ENCODE peak calls at places on chromosomes 2 and 18, in five cellular contexts. A, L, J, V and G are unnamed samples.

GRCh38 chr2:68579689-68580088 is 63.7 kb upstream of the PROKR1 start:
- DNase-seq in V (no peak), L (no peak), J (no peak), A (no peak), G (no peak)

GRCh38 chr2:134240061-134240460 is 13.8 kb upstream of the MGAT5 start:
- DNase-seq in V (no peak), J (no peak), A (no peak), L (no peak), G (no peak)

GRCh38 chr2:136214284-136214683 is 96.3 kb upstream of the CXCR4 start:
- DNase-seq in J (no peak), L (peak; percentile 48), A (no peak), V (no peak), G (no peak)

GRCh38 chr2:181203412-181203811 is 223.0 kb downstream of the UBE2E3 start:
- DNase-seq in A (no peak), V (peak; percentile 47), J (peak; percentile 78), L (no peak), G (no peak)

GRCh38 chr2:240642061-240642805 is 17.0 kb downstream of the GPR35 start:
- DNase-seq in J (no peak), V (no peak), L (no peak), A (no peak), G (no peak)

GRCh38 chr2:29273004-29273703 is 157.9 kb downstream of the CLIP4 start:
- DNase-seq in J (no peak), V (peak; percentile 43), L (no peak), A (no peak), G (no peak)

GRCh38 chr2:134083548-134083947 is 170.3 kb upstream of the MGAT5 start:
- DNase-seq in A (no peak), V (no peak), J (no peak), L (no peak), G (no peak)

GRCh38 chr2:199977984-199978415 is 22.6 kb downstream of the MAIP1 start:
- DNase-seq in J (peak; percentile 81), L (peak; percentile 72), A (no peak), V (peak; percentile 54), G (no peak)

GRCh38 chr2:147297820-147298219 is 547.0 kb upstream of the ACVR2A start:
- DNase-seq in J (no peak), L (peak; percentile 92), A (no peak), V (no peak), G (no peak)

GRCh38 chr2:215499330-215499729 is 63.5 kb upstream of the FN1 start:
- DNase-seq in J (peak; percentile 87), L (no peak), V (peak; percentile 69), A (no peak), G (no peak)

GRCh38 chr2:182915369-182916326 is 49.2 kb upstream of the FRZB start:
- DNase-seq in V (peak; percentile 63), A (no peak), J (peak; percentile 94), L (no peak), G (no peak)

GRCh38 chr2:207041279-207041678 is 102.0 kb downstream of the CPO start:
- DNase-seq in A (no peak), L (no peak), J (peak; percentile 65), V (no peak), G (no peak)

GRCh38 chr2:103594823-103595222 is 833.0 kb downstream of the TMEM182 start:
- DNase-seq in J (no peak), A (no peak), V (no peak), L (no peak), G (no peak)

GRCh38 chr18:36410346-36410745 is 112.8 kb downstream of the FHOD3 start:
- DNase-seq in L (no peak), J (no peak), V (no peak), A (no peak), G (no peak)

GRCh38 chr18:78924301-78925192 is 55.1 kb upstream of the SALL3 start:
- DNase-seq in V (no peak), A (no peak), L (no peak), J (no peak), G (no peak)
- TF ChIP-seq CTCF in V (no peak), A (no peak), L (no peak), J (no peak), G (no peak)

GRCh38 chr2:54859416-54859815 is 136.0 kb downstream of the EML6 start:
- DNase-seq in V (no peak), L (no peak), A (no peak), J (no peak), G (no peak)
- TF ChIP-seq CTCF in V (no peak), L (no peak), A (no peak), J (no peak), G (no peak)

DNA sequence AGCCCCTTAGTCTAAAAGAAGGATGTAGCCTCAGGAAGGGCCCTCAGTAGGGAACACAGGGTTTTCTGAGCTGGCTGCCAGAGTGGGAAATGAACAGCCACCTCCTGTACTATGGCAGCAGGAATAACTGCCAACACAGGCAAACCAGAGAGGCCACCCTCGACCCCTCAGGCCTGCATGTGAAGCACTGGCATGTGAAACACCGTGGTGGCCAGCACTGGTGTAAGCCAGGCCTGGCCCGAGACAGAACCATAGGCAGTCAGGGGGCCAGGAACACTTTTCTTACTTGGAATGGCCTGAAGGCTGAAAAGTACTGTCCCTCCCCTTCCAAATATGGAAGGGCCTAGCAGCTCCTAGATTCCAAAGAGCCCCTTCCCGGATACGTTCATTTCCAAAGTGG is 28.2 kb downstream of the SFXN5 start:
- DNase-seq in V (no peak), J (no peak), L (no peak), A (no peak), G (no peak)
- TF ChIP-seq CTCF in V (no peak), J (no peak), L (no peak), A (no peak), G (no peak)

GRCh38 chr18:11963991-11964484 is 17.3 kb upstream of the IMPA2 start:
- DNase-seq in A (no peak), J (peak; percentile 89), L (no peak), V (no peak), G (no peak)
- TF ChIP-seq CTCF in A (no peak), J (peak; percentile 48), L (peak; percentile 0), V (no peak), G (no peak)

DNA sequence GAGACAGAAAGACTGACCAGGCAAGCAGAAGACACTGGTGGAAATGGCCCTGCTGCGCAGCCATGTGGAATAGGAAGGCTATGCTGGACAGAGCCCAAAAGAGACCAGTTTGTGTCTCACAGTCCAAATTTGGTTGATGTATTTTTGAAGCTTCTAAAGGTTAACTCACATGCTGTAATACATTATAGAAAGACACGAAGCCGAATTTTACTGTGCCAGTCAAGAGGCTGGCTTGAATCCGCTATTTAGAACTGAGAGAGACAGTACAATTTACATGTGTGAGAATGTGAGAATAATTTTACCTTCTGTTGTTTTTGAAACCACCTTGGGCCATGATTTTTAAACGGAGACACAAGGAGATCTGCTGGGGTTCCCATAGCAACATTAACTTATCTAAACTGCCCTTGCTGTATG is 113.6 kb downstream of the METTL8 start:
- DNase-seq in V (no peak), A (no peak), L (peak; percentile 93), J (no peak), G (no peak)
- TF ChIP-seq CTCF in V (no peak), A (no peak), L (peak; percentile 25), J (no peak), G (no peak)